ENCODE peak calls at places on chromosomes 12 and 14, in five cellular contexts. Y, N, P, Q and X are unnamed samples.

GRCh38 chr12:14417717-14418116 is 52.2 kb downstream of the ATF7IP start:
- DNase-seq in N (peak), Y (no peak), P (peak), Q (no peak), X (no peak)

GRCh38 chr14:31194661-31195060 is 12.9 kb downstream of the HECTD1 start:
- DNase-seq in Y (no peak), N (no peak), Q (no peak), P (no peak), X (no peak)

GRCh38 chr14:88554458-88555286 is at the start of gene PTPN21:
- DNase-seq in N (peak), P (peak), Y (no peak), Q (peak), X (no peak)

GRCh38 chr14:41404121-41404520 is 202.6 kb upstream of the LRFN5 start:
- DNase-seq in N (no peak), P (no peak), Y (no peak), Q (no peak), X (no peak)

GRCh38 chr14:55158412-55158811 is 29.4 kb downstream of the LGALS3 start:
- DNase-seq in Q (no peak), Y (no peak), N (no peak), P (no peak), X (no peak)

GRCh38 chr12:68374315-68374982 is 42.3 kb upstream of the MDM1 start:
- DNase-seq in N (no peak), P (no peak), Y (no peak), Q (no peak), X (no peak)

GRCh38 chr12:98698603-98699463 is 53.7 kb downstream of the APAF1 start:
- DNase-seq in N (peak), Q (no peak), Y (no peak), P (peak), X (no peak)

GRCh38 chr12:80186727-80187217 is 87.4 kb downstream of the OTOGL start:
- DNase-seq in P (peak), N (peak), Q (no peak), Y (no peak), X (no peak)

GRCh38 chr14:102923920-102924486 is 1.5 kb downstream of the AMN start:
- DNase-seq in Q (no peak), Y (no peak), P (no peak), N (no peak), X (no peak)

GRCh38 chr12:68806488-68807237 is 1.3 kb upstream of the MDM2 start:
- DNase-seq in Y (no peak), N (no peak), P (no peak), Q (no peak), X (no peak)

GRCh38 chr14:68306265-68306933 is 486.5 kb downstream of the ZFP36L1 start:
- DNase-seq in Q (no peak), N (no peak), Y (no peak), P (no peak), X (no peak)

GRCh38 chr14:74048291-74048690 is 29.1 kb downstream of the BBOF1 start:
- DNase-seq in N (peak), P (no peak), Q (no peak), Y (no peak), X (no peak)

GRCh38 chr14:34593740-34594375 is 36.1 kb downstream of the SNX6 start:
- DNase-seq in P (peak), Y (no peak), N (peak), Q (no peak), X (no peak)

GRCh38 chr12:92987846-92988621 is 58.9 kb upstream of the EEA1 start:
- DNase-seq in N (no peak), Y (no peak), P (no peak), Q (peak), X (no peak)

GRCh38 chr12:14880890-14881453 is 4.7 kb downstream of the MGP start:
- DNase-seq in Y (no peak), N (no peak), P (no peak), Q (no peak), X (no peak)

GRCh38 chr12:104498211-104498801 is 41.6 kb downstream of the CHST11 start:
- DNase-seq in Y (no peak), N (peak), Q (no peak), P (no peak), X (no peak)

GRCh38 chr12:106586803-106587684 is 4.2 kb downstream of the RFX4 start:
- DNase-seq in P (no peak), Q (no peak), N (peak), Y (no peak), X (no peak)

GRCh38 chr12:132516064-132517012 is 26.4 kb downstream of the FBRSL1 start:
- DNase-seq in Q (no peak), Y (no peak), N (no peak), P (no peak), X (no peak)

GRCh38 chr12:55664826-55665225 is 28.1 kb downstream of the OR10P1 start:
- DNase-seq in Y (no peak), N (no peak), Q (no peak), P (no peak), X (no peak)

GRCh38 chr14:99148131-99148530 is 123.9 kb downstream of the BCL11B start:
- DNase-seq in P (no peak), Q (no peak), N (no peak), Y (no peak), X (no peak)

GRCh38 chr12:78398750-78399149 is 465.8 kb upstream of the SYT1 start:
- DNase-seq in P (peak), Y (no peak), N (peak), Q (no peak), X (no peak)

GRCh38 chr12:120048258-120048657 is 59.2 kb downstream of the BICDL1 start:
- DNase-seq in Q (no peak), P (no peak), Y (no peak), N (no peak), X (no peak)

GRCh38 chr14:88129306-88130056 is 124.5 kb downstream of the GPR65 start:
- DNase-seq in P (peak), N (peak), Q (no peak), Y (no peak), X (no peak)